ENCODE peak calls at places on chromosomes 4 and X, in four cellular contexts. W is natural killer cell treated with Interleukin-12 subunit alpha and Interleukin-12 subunit beta and Interleukin-15 and Interleukin-18, amount 100 ng/mL, for 72 hours; J is GM04503; X is GM04504. E is an unnamed sample.

GRCh38 chrX:109635151-109635550 is 10.2 kb upstream of the KCNE5 start:
- DNase-seq in W (no peak), J (peak; percentile 2), X (no peak), E (peak; percentile 6)

GRCh38 chrX:71913156-71913950 is 2.7 kb downstream of the NHSL2 start:
- DNase-seq in W (no peak), J (no peak), X (no peak), E (no peak)

GRCh38 chrX:868248-868647 is 237.7 kb downstream of the SHOX start:
- DNase-seq in W (no peak), J (no peak), X (no peak), E (no peak)

GRCh38 chr4:20368926-20369325 is 117.2 kb downstream of the SLIT2 start:
- DNase-seq in W (no peak), J (peak; percentile 87), X (peak; percentile 58), E (no peak)

GRCh38 chr4:151561551-151562256 is 152.7 kb downstream of the FHIP1A start:
- DNase-seq in W (no peak), J (peak; percentile 21), X (no peak), E (no peak)

GRCh38 chr4:40552536-40552935 is 77.1 kb downstream of the RBM47 start:
- DNase-seq in W (no peak), J (no peak), X (no peak), E (no peak)

GRCh38 chrX:47514553-47515235 is 31.7 kb upstream of the ZNF41 start:
- DNase-seq in W (no peak), J (no peak), X (peak; percentile 28), E (peak; percentile 3)

GRCh38 chrX:103518571-103518970 is 718 bp downstream of the RAB40A start:
- DNase-seq in W (no peak), J (no peak), X (no peak), E (no peak)

GRCh38 chrX:128816919-128817318 is 706.4 kb downstream of the SMARCA1 start:
- DNase-seq in W (no peak), J (no peak), X (no peak), E (no peak)

GRCh38 chr4:10102981-10103330 is 13.6 kb downstream of the WDR1 start:
- DNase-seq in W (no peak), J (no peak), X (no peak), E (no peak)

GRCh38 chrX:63747331-63747730 is 37.7 kb downstream of the ARHGEF9 start:
- DNase-seq in W (no peak), J (peak; percentile 37), X (peak; percentile 29), E (no peak)

GRCh38 chr4:66169341-66169740 is 499.1 kb upstream of the EPHA5 start:
- DNase-seq in W (no peak), J (no peak), X (no peak), E (no peak)

GRCh38 chr4:77473509-77473908 is 132.1 kb upstream of the CXCL13 start:
- DNase-seq in W (no peak), J (no peak), X (no peak), E (peak; percentile 30)

GRCh38 chrX:12901486-12901885 is 4.9 kb upstream of the TLR8 start:
- DNase-seq in W (peak; percentile 64), J (no peak), X (peak; percentile 7), E (peak; percentile 53)